ENCODE peak calls at places on chromosomes 5 and 9, in seven cellular contexts. U, N, S, W, P, M and O are unnamed samples.

GRCh38 chr9:78303377-78304062 is 6.6 kb downstream of the PSAT1 start:
- DNase-seq in M (no peak), U (no peak), S (no peak), N (no peak), P (no peak), W (no peak), O (no peak)

GRCh38 chr5:354581-355378 is 33.3 kb downstream of the AHRR start:
- DNase-seq in S (peak), W (no peak), M (no peak), N (no peak), P (no peak), U (no peak), O (no peak)

GRCh38 chr9:76297721-76298239 is 96.4 kb downstream of the RFK start:
- DNase-seq in N (no peak), P (peak), M (no peak), S (no peak), U (peak), W (peak), O (no peak)

GRCh38 chr9:14437336-14438231 is 123.6 kb upstream of the NFIB start:
- DNase-seq in N (no peak), S (no peak), P (no peak), U (no peak), W (peak), M (peak), O (peak)

GRCh38 chr9:98330831-98331230 is 75.4 kb upstream of the TBC1D2 start:
- DNase-seq in W (no peak), P (no peak), N (no peak), S (no peak), U (peak), M (no peak), O (no peak)

GRCh38 chr9:121447341-121447834 is 52.3 kb downstream of the GGTA1 start:
- DNase-seq in N (no peak), W (no peak), P (no peak), M (no peak), S (no peak), U (peak), O (no peak)

GRCh38 chr5:149445343-149445738 is 66.2 kb upstream of the IL17B start:
- DNase-seq in M (no peak), U (no peak), N (no peak), S (no peak), W (no peak), P (no peak), O (no peak)

GRCh38 chr5:38846379-38846967 is 661 bp downstream of the OSMR start:
- DNase-seq in M (no peak), N (no peak), S (no peak), W (no peak), P (no peak), U (no peak), O (no peak)

GRCh38 chr9:8736805-8737204 is 937.2 kb upstream of the DMAC1 start:
- DNase-seq in S (no peak), N (no peak), P (no peak), M (no peak), U (no peak), W (no peak), O (no peak)

GRCh38 chr9:8734760-8735159 is 935.2 kb upstream of the DMAC1 start:
- DNase-seq in U (no peak), W (no peak), M (peak), S (no peak), N (no peak), P (no peak), O (no peak)

GRCh38 chr9:8730618-8731017 is 931.0 kb upstream of the DMAC1 start:
- DNase-seq in S (no peak), W (no peak), P (no peak), N (no peak), U (no peak), M (no peak), O (no peak)

GRCh38 chr9:8732367-8733075 is 932.9 kb upstream of the DMAC1 start:
- DNase-seq in U (no peak), N (no peak), M (no peak), W (no peak), S (no peak), P (no peak), O (no peak)

GRCh38 chr9:8733096-8733954 is 933.7 kb upstream of the DMAC1 start:
- DNase-seq in U (peak), N (no peak), M (peak), W (peak), P (no peak), S (peak), O (peak)
- H3K27ac ChIP-seq in U (no peak), N (no peak), M (no peak), W (no peak), P (no peak), S (no peak), O (peak)

GRCh38 chr5:88792144-88792840 is 90.7 kb downstream of the MEF2C start:
- DNase-seq in W (no peak), U (peak), P (no peak), S (no peak), M (no peak), N (no peak), O (no peak)
- H3K27ac ChIP-seq in W (no peak), U (peak), P (peak), S (no peak), M (no peak), N (no peak), O (no peak)

DNA sequence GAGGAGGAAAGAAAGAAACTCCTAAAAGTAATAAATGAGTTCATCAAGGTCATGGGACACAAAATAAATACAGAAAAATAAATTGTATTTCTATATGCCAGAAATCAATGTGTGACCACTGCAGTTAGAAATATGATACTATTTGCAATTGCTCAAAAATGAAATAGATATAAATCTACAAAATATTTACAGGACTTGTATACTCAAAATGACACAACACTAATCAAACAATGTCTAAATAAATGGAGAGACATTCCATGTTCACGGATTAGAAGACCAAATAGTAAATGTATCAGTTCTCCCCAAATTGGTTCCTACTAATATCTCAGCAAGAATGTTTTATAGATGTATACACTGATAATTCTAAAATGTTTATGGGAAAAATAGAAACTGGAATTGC is 345.3 kb downstream of the NR2F1-AS1 start:
- DNase-seq in U (no peak), P (no peak), W (no peak), S (no peak), N (no peak), M (no peak), O (no peak)
- H3K27ac ChIP-seq in U (no peak), P (no peak), W (no peak), S (no peak), N (no peak), M (no peak), O (no peak)

GRCh38 chr5:132487841-132488555 is 2.6 kb downstream of the IRF1 start:
- DNase-seq in M (no peak), U (no peak), P (no peak), S (peak), W (peak), N (no peak), O (no peak)
- H3K27ac ChIP-seq in M (no peak), U (no peak), P (peak), S (peak), W (peak), N (no peak), O (no peak)

GRCh38 chr5:17167171-17167891 is 50.1 kb upstream of the BASP1 start:
- DNase-seq in W (no peak), M (no peak), U (no peak), S (no peak), P (no peak), N (no peak), O (no peak)
- H3K27ac ChIP-seq in W (no peak), M (no peak), U (no peak), S (no peak), P (no peak), N (no peak), O (no peak)

GRCh38 chr5:58631895-58632294 is 49.0 kb downstream of the RAB3C start:
- DNase-seq in U (no peak), M (no peak), N (no peak), P (no peak), W (no peak), S (no peak), O (no peak)
- H3K27ac ChIP-seq in U (no peak), M (no peak), N (no peak), P (no peak), W (no peak), S (no peak), O (no peak)

GRCh38 chr9:109781086-109781485 is 1.1 kb downstream of the PALM2AKAP2 start:
- DNase-seq in M (no peak), S (no peak), N (no peak), W (no peak), U (no peak), P (no peak), O (no peak)
- H3K27ac ChIP-seq in M (no peak), S (no peak), N (no peak), W (peak), U (no peak), P (no peak), O (no peak)

DNA sequence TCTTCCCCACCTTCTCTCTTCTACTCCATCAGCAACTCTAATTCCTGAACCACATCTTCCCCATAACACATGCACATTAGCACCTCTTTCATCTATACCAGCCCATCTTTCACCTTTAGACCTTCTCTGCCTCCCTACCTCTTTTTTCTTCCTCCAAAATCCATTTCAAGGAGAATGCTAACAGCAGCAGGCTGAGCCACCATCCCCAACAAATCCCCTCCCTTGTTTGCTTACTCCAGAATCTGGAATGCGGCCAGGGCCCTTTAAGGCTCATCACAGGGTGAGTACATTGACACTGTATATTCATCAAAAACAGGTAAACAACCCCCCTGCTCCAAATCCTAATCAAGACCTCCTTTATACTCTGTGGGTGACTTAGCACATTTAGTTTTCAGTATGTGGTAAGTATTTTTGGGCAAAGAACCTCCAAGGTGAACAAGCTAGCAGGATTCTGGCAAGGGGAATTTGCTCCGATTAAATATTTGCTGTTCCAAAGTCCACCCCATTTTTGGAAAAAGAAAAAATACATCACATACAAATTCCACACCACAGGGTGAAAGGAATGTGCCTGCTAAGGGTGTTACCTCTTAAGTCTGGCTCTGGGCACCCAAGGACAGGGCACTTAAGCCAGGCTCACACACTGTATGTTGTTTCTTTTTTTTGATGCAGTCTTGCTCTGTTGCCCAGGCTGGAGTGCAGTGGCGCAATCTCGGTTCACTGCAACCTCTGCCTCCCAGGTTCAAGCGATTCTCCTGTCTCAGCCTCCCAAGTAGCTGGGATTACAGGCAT is 71.4 kb downstream of the SERINC5 start:
- DNase-seq in W (no peak), U (no peak), S (no peak), N (no peak), M (no peak), P (no peak), O (no peak)
- H3K27ac ChIP-seq in W (no peak), U (no peak), S (peak), N (peak), M (no peak), P (no peak), O (peak)

GRCh38 chr5:100824635-100825034 is 78.4 kb downstream of the ST8SIA4 start:
- DNase-seq in M (no peak), U (no peak), P (no peak), N (no peak), W (no peak), S (no peak), O (no peak)

GRCh38 chr5:100823812-100824211 is 79.3 kb downstream of the ST8SIA4 start:
- DNase-seq in W (no peak), S (no peak), U (no peak), M (no peak), N (no peak), P (no peak), O (no peak)

GRCh38 chr5:100828071-100828689 is 74.9 kb downstream of the ST8SIA4 start:
- DNase-seq in W (no peak), N (no peak), S (no peak), P (no peak), M (no peak), U (no peak), O (no peak)

GRCh38 chr5:100827481-100827889 is 75.6 kb downstream of the ST8SIA4 start:
- DNase-seq in W (no peak), U (peak), S (no peak), N (no peak), P (no peak), M (peak), O (no peak)

GRCh38 chr5:100826133-100826532 is 76.9 kb downstream of the ST8SIA4 start:
- DNase-seq in U (no peak), M (no peak), S (no peak), N (no peak), P (no peak), W (no peak), O (no peak)
- H3K27ac ChIP-seq in U (no peak), M (no peak), S (peak), N (peak), P (no peak), W (no peak), O (no peak)

GRCh38 chr9:95689669-95690068 is 172.9 kb upstream of the PTCH1 start:
- DNase-seq in S (no peak), W (no peak), U (no peak), N (no peak), M (no peak), P (no peak), O (no peak)
- H3K27ac ChIP-seq in S (no peak), W (no peak), U (no peak), N (no peak), M (no peak), P (no peak), O (no peak)